ENCODE peak calls at places on chromosomes 7 and 10, in four cellular contexts. V is IMR-90, P is adipocyte, S is neuronal stem cell. J is an unnamed sample.
A peak's percentile ranks its signal among the peaks of the same experiment; 100 is the strongest.

GRCh38 chr10:6204341-6205191 is 1.8 kb downstream of the PFKFB3 start:
- DNase-seq in V (peak; percentile 84), S (peak; percentile 45), P (peak; percentile 83), J (peak; percentile 78)

GRCh38 chr7:6628045-6628444 is 9.1 kb upstream of the ZNF316 start:
- DNase-seq in V (no peak), P (no peak), S (no peak), J (no peak)

GRCh38 chr7:50412958-50413357 is 37.2 kb downstream of the FIGNL1 start:
- DNase-seq in S (no peak), P (no peak), V (no peak), J (no peak)

GRCh38 chr10:130808243-130808642 is 503.3 kb downstream of the TCERG1L start:
- DNase-seq in V (no peak), S (no peak), P (no peak), J (no peak)

GRCh38 chr7:46424934-46425333 is 503.9 kb upstream of the IGFBP3 start:
- DNase-seq in V (no peak), P (no peak), S (no peak), J (peak; percentile 6)

GRCh38 chr7:85750454-85750949 is 563.6 kb upstream of the SEMA3D start:
- DNase-seq in S (peak; percentile 47), V (peak; percentile 37), P (peak; percentile 80), J (peak; percentile 60)

GRCh38 chr10:113219446-113219845 is 269.4 kb downstream of the TCF7L2 start:
- DNase-seq in S (no peak), P (no peak), V (no peak), J (no peak)

GRCh38 chr10:35300063-35300699 is 36.1 kb upstream of the CCNY start:
- DNase-seq in V (peak; percentile 43), S (no peak), P (peak; percentile 39), J (peak; percentile 76)

GRCh38 chr7:146831875-146832274 is 715.3 kb downstream of the CNTNAP2 start:
- DNase-seq in V (no peak), P (no peak), S (no peak), J (no peak)

GRCh38 chr7:43535810-43536585 is 46.9 kb upstream of the STK17A start:
- DNase-seq in S (no peak), P (peak; percentile 95), V (peak; percentile 91), J (peak; percentile 96)

GRCh38 chr7:112462236-112462635 is 12.0 kb downstream of the IFRD1 start:
- DNase-seq in V (peak; percentile 63), S (no peak), P (peak; percentile 90), J (peak; percentile 88)

GRCh38 chr7:38318803-38319416 is 45.5 kb upstream of the TARP start:
- DNase-seq in S (peak; percentile 40), P (peak; percentile 83), V (peak; percentile 81), J (peak; percentile 85)

GRCh38 chr7:149196705-149197171 is 1.4 kb downstream of the ZNF282 start:
- DNase-seq in P (peak; percentile 47), V (no peak), S (no peak), J (no peak)

GRCh38 chr7:65946895-65947294 is 35.1 kb downstream of the GUSB start:
- DNase-seq in S (no peak), P (peak; percentile 25), V (peak; percentile 37), J (peak; percentile 7)

GRCh38 chr10:119409906-119410305 is 132.6 kb downstream of the RGS10 start:
- DNase-seq in P (no peak), V (peak; percentile 97), S (no peak), J (no peak)

GRCh38 chr7:79730971-79731370 is 277.5 kb upstream of the MAGI2 start:
- DNase-seq in P (no peak), S (no peak), V (no peak), J (no peak)

GRCh38 chr7:116541951-116542350 is 17.1 kb downstream of the CAV1 start:
- DNase-seq in S (no peak), V (no peak), P (no peak), J (no peak)

GRCh38 chr7:1555046-1555812 is 776 bp downstream of the TMEM184A start:
- DNase-seq in S (no peak), P (peak; percentile 54), V (peak; percentile 89), J (peak; percentile 85)
- H3K9ac ChIP-seq in S (no peak overlapping the region), P (peak overlapping the region; percentile 46), V (peak overlapping the region; percentile 34), J (peak overlapping the region; percentile 23)

DNA sequence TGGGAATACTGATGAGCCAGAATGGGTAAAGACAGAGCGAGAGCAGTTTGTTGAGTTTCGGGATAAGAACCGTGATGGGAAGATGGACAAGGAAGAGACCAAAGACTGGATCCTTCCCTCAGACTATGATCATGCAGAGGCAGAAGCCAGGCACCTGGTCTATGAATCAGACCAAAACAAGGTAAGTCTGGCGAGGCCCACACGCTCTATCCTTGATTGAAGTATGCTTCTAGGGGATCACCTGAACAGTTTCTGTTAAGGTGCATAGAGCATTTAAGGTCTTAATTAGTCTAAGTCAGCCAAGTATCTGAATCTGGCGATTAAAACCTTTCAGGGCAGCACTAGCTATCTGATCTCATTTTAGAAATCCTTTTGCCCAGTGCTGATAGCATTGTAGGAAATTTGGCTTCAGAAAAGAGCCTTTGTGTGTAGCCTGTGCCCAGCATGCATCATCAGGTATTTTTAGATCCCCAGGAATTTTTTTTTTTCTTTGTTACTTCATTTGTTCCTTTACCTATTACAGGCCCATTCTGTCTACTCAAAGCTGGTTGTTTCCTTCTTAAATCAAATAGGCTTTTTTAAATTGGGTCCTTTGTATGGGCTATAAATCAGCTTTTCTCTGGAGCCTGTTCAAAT is 8.0 kb downstream of the OPN1SW start:
- DNase-seq in V (no peak), P (no peak), S (no peak), J (no peak)
- H3K9ac ChIP-seq in V (no peak overlapping the region), P (no peak overlapping the region), S (no peak overlapping the region), J (no peak overlapping the region)

GRCh38 chr7:32092346-32092745 is 22.1 kb upstream of the PDE1C start:
- DNase-seq in V (no peak), P (peak; percentile 62), S (no peak), J (no peak)

GRCh38 chr7:32089678-32090077 is 19.5 kb upstream of the PDE1C start:
- DNase-seq in P (no peak), V (no peak), S (no peak), J (peak; percentile 36)

GRCh38 chr7:32088336-32088975 is 18.2 kb upstream of the PDE1C start:
- DNase-seq in S (no peak), P (no peak), V (no peak), J (no peak)

GRCh38 chr7:32091608-32092210 is 21.5 kb upstream of the PDE1C start:
- DNase-seq in S (no peak), V (no peak), P (peak; percentile 25), J (no peak)

GRCh38 chr7:32089256-32089655 is 19.0 kb upstream of the PDE1C start:
- DNase-seq in P (no peak), V (no peak), S (no peak), J (no peak)
- H3K9ac ChIP-seq in P (no peak overlapping the region), V (no peak overlapping the region), S (no peak overlapping the region), J (no peak overlapping the region)

GRCh38 chr10:93384006-93384405 is 98.1 kb downstream of the MYOF start:
- DNase-seq in P (peak; percentile 39), V (no peak), S (no peak), J (no peak)

GRCh38 chr10:93379366-93380042 is 102.6 kb downstream of the MYOF start:
- DNase-seq in V (peak; percentile 86), S (no peak), P (no peak), J (peak; percentile 63)

GRCh38 chr10:93386496-93387369 is 95.4 kb downstream of the MYOF start:
- DNase-seq in S (no peak), P (peak; percentile 49), V (no peak), J (peak; percentile 47)

GRCh38 chr10:93380043-93380565 is 102.0 kb downstream of the MYOF start:
- DNase-seq in S (no peak), V (no peak), P (no peak), J (peak; percentile 32)

DNA sequence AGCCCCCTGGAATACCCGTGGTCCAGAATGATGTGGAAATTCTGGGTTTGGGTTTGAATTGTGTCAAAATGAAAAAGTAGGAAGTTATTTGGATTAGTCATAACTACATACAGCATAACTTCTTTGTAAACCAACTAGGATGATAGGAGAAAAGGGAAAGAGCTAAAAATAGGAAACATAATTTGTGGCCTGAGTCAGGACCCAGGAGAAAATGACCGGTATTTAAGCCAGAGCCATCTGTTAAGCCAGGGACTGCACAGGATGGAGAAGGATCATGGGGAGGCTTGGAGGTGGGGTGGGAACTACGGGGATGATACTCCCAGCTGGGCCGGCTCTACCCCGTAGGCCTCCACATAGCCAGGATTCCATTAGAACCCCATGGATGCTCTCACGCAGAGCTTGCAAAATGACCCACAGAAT is 98.6 kb downstream of the MYOF start:
- DNase-seq in S (no peak), P (peak; percentile 82), V (peak; percentile 98), J (peak; percentile 98)
- H3K9ac ChIP-seq in S (no peak overlapping the region), P (peak overlapping the region; percentile 27), V (no peak overlapping the region), J (no peak overlapping the region)

GRCh38 chr7:2758673-2759603 is 70.9 kb downstream of the AMZ1 start:
- DNase-seq in P (no peak), S (no peak), V (no peak), J (no peak)

GRCh38 chr7:2760098-2760889 is 72.3 kb downstream of the AMZ1 start:
- DNase-seq in V (peak; percentile 54), S (peak; percentile 21), P (peak; percentile 22), J (peak; percentile 52)

GRCh38 chr7:2757361-2757903 is 69.4 kb downstream of the AMZ1 start:
- DNase-seq in P (peak; percentile 74), V (no peak), S (no peak), J (no peak)

GRCh38 chr7:2759736-2760097 is 71.7 kb downstream of the AMZ1 start:
- DNase-seq in S (no peak), P (no peak), V (no peak), J (no peak)

DNA sequence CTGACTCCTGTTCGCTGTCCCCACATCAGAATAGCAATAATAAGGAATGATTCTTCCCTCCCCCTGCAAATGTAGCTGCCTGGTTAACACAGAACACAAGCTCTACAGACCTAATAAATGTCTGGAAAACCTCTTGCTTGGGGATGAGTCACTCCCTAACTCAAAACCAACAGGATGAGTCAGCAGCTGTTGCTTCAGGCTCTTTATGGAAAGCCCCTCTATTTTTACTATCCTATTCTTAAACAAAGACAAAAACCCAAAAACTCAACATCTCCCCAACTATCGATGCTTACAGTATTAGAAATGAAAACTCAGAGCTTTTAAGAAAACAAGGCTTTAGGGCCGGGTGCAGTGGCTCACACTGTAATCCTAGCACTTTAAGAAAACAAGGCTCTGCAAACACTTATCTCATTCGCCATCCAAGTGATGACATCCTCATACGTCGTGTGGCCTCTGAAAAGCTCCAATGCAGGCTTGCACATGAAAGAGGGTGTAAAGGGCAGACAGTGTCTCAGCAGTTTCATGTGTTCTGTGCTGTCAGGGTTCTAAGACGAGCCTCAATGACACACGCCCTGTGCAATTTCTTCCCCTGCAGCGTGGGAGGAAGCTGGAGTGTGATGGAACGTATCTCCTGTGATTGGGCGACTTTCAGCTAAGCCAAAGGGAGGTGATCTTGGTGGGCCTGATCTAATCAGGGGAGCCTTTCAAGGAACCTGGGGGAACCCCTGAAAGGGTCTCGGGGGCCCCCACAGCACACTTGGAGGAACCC is 70.1 kb downstream of the AMZ1 start:
- DNase-seq in P (peak; percentile 96), V (peak; percentile 99), S (no peak), J (peak; percentile 99)
- H3K9ac ChIP-seq in P (peak overlapping the region; percentile 77), V (peak overlapping the region; percentile 13), S (no peak overlapping the region), J (peak overlapping the region; percentile 36)

DNA sequence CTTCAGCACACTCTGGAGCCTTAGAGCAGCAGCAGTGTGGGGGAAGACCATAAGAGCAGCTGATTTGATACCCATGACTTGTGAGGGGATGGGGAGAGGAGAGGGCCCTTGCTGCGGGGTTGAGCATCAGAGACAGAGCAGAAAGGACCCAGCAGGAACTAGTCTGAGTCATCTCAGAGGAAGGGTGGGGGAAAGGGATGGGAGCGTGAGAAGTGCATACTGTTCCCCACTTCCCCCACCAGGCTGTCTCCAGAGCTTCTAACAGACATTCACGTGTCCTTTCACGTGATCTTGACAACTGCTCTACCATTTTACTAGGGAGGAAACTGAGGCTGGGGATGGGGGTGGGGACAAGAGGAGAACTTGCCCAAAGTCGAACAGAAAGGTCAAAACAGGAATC is 38.7 kb downstream of the FAM241B start:
- DNase-seq in P (no peak), V (no peak), S (no peak), J (no peak)
- H3K9ac ChIP-seq in P (no peak overlapping the region), V (no peak overlapping the region), S (no peak overlapping the region), J (no peak overlapping the region)